ENCODE peak calls at places on chromosomes 2 and 18, in four cellular contexts. D is right lobe of liver; J is SK-N-SH; M is CD8-positive, alpha-beta memory T cell. U is an unnamed sample.

GRCh38 chr2:128780434-128781080 is 461.9 kb upstream of the HS6ST1 start:
- DNase-seq in D (no peak), J (no peak), M (no peak), U (no peak)

GRCh38 chr2:64943387-64944150 is 45.6 kb upstream of the SLC1A4 start:
- DNase-seq in D (peak; percentile 94), J (no peak), M (no peak), U (peak; percentile 45)

GRCh38 chr2:36655456-36655855 is 41.1 kb upstream of the VIT start:
- DNase-seq in D (no peak), J (no peak), M (no peak), U (no peak)

GRCh38 chr18:43314931-43315330 is 37.6 kb upstream of the SYT4 start:
- DNase-seq in D (no peak), J (no peak), M (no peak), U (no peak)

GRCh38 chr18:69558088-69558487 is 157.4 kb downstream of the DOK6 start:
- DNase-seq in D (no peak), J (no peak), M (no peak), U (no peak)

GRCh38 chr2:18536100-18536499 is 24.4 kb downstream of the RDH14 start:
- DNase-seq in D (no peak), J (no peak), M (no peak), U (no peak)

GRCh38 chr18:75221902-75222301 is 11.3 kb downstream of the TSHZ1 start:
- DNase-seq in D (no peak), J (no peak), M (no peak), U (no peak)

GRCh38 chr18:6414118-6414722 is 491 bp downstream of the L3MBTL4 start:
- DNase-seq in D (peak; percentile 87), J (peak; percentile 85), M (peak; percentile 31), U (peak; percentile 70)

DNA sequence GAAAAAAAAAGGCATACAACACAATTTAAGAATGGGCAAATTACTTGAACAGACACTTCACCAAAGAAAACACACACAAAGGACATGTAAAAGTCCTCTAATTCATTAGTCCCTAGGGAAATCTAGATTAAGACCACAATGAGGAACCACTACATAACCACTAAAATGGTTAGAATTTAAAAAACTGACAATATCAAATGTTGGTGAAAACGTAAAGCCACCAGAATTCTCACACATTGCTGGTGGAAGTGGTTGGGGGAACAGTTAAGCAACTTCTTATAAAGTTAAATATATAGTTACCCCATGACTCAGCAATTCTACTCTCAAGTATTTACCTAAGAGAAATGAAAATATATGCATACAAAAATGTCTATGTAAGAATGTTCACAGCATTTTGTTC is 11.8 kb downstream of the RTN4 start:
- DNase-seq in D (no peak), J (no peak), M (no peak), U (no peak)
- H3K9me3 ChIP-seq in D (no peaks in the 10 kb centered on the region), J (peaks cover 7% of the 10 kb centered on the region), M (no peaks in the 10 kb centered on the region), U (no peaks in the 10 kb centered on the region)

GRCh38 chr2:24051833-24052232 is 2.3 kb downstream of the FKBP1B start:
- DNase-seq in D (no peak), J (no peak), M (no peak), U (no peak)

GRCh38 chr2:24047703-24048033 is 477 bp upstream of the WDCP start:
- DNase-seq in D (no peak), J (peak; percentile 17), M (no peak), U (no peak)

GRCh38 chr2:24049485-24050021 is at the start of gene FKBP1B:
- DNase-seq in D (peak; percentile 52), J (peak; percentile 97), M (peak; percentile 40), U (peak; percentile 82)

GRCh38 chr2:24048662-24049484 is 668 bp upstream of the FKBP1B start:
- DNase-seq in D (no peak), J (peak; percentile 36), M (no peak), U (no peak)

DNA sequence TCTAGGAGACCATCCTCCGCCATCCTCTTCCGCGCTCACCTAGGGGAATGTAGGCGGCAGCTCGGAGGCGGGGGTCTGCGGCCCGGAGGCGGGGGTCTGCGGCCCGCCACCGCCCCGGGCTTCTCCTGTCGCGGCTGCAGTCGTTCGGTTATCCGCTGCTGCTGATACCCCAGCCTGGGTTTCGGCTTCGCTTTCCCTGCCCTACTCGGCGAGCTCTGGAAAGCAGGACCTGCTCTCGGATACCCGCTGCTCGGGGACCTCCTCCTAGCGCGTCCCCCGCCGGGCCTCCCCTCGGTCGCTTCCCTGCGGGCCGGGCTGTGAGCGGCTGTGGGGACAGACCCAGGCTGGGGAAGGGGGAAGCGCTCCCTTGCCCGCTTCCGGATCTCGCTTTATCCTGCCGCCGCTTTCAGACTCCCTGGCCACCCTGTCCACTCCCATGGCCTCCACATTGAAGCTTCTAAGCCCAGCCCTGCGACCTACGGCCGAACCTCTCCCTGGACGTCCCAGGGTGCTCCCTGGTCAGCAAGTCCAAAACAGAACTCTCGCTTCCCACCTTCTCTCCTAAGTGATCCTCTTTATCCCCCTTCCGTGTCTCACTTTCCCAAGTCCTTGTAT is 607 bp downstream of the FKBP1B start:
- DNase-seq in D (peak; percentile 55), J (peak; percentile 75), M (no peak), U (peak; percentile 35)
- H3K4me3 ChIP-seq in D (peak overlapping the region; percentile 61), J (peak overlapping the region; percentile 77), M (peak overlapping the region; percentile 51), U (peak overlapping the region; percentile 87)

GRCh38 chr2:8839189-8839965 is 2.0 kb upstream of the KIDINS220 start:
- DNase-seq in D (no peak), J (no peak), M (no peak), U (no peak)
- H3K9me3 ChIP-seq in D (no peaks in the 10 kb centered on the region), J (no peaks in the 10 kb centered on the region), M (no peaks in the 10 kb centered on the region), U (no peaks in the 10 kb centered on the region)

GRCh38 chr2:44430340-44430739 is 68.6 kb downstream of the CAMKMT start:
- DNase-seq in D (no peak), J (no peak), M (no peak), U (no peak)
- H3K4me3 ChIP-seq in D (no peak overlapping the region), J (no peak overlapping the region), M (no peak overlapping the region), U (no peak overlapping the region)

DNA sequence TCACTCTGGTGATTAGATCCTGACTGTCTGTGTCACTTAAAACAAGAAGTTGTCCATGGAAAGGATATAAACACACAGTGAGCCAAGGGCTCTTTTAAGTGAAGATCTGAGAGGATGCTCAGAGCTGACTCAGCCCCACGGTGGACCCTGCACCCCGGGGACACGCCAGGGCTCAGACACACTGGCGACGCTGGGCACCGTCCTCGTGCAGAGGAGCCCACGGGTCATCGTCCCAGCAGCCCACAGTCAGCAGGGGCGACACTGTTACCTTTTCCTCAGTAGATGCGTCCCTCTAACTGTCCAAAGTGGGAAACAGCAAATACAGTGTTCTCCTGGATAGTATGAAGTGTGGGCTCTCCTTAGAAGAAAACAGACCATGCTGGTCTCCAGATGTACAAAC is 225.6 kb downstream of the HDAC4 start:
- DNase-seq in D (no peak), J (no peak), M (no peak), U (no peak)
- H3K9me3 ChIP-seq in D (no peaks in the 10 kb centered on the region), J (peaks cover 18% of the 10 kb centered on the region), M (peaks cover 15% of the 10 kb centered on the region), U (no peaks in the 10 kb centered on the region)

GRCh38 chr18:26685438-26686173 is 137.3 kb upstream of the KCTD1 start:
- DNase-seq in D (no peak), J (peak; percentile 14), M (no peak), U (no peak)

GRCh38 chr18:26689226-26689913 is 141.0 kb upstream of the KCTD1 start:
- DNase-seq in D (no peak), J (no peak), M (no peak), U (no peak)

GRCh38 chr18:26686532-26686931 is 138.2 kb upstream of the KCTD1 start:
- DNase-seq in D (no peak), J (no peak), M (no peak), U (no peak)
- H3K4me3 ChIP-seq in D (no peak overlapping the region), J (no peak overlapping the region), M (no peak overlapping the region), U (no peak overlapping the region)